ENCODE peak calls at places on chromosome 11, in nine cellular contexts. S is HTR-8/SVneo; F is dorsolateral prefrontal cortex; H is left lung; R is left ventricle myocardium inferior; W is activated T-helper 9 cell treated with anti-CD3 and anti-CD28 coated beads, Interleukin-2, amount 50 U/mL, for 16 hours; U is AG20443; J is SW480; B is NCI-H460. P is an unnamed sample.

GRCh38 chr11:125155100-125155444 is 9.5 kb upstream of the PKNOX2 start:
- DNase-seq in S (no peak), F (no peak), H (no peak), R (no peak), W (no peak), U (no peak), J (no peak), B (no peak), P (no peak)

GRCh38 chr11:120563698-120564572 is 52.4 kb downstream of the GRIK4 start:
- DNase-seq in S (no peak), F (peak; percentile 89), H (no peak), R (peak; percentile 34), W (no peak), U (no peak), J (no peak), B (no peak), P (no peak)

GRCh38 chr11:109426442-109426841 is 4.5 kb downstream of the C11orf87 start:
- DNase-seq in S (no peak), F (no peak), H (no peak), R (no peak), W (no peak), U (no peak), J (peak; percentile 5), B (no peak), P (no peak)

GRCh38 chr11:125057370-125058060 is 5.6 kb upstream of the SLC37A2 start:
- DNase-seq in S (no peak), F (no peak), H (no peak), R (no peak), W (no peak), U (no peak), J (no peak), B (no peak), P (no peak)

GRCh38 chr11:57311109-57311936 is 13.4 kb downstream of the TNKS1BP1 start:
- DNase-seq in S (peak; percentile 97), F (peak; percentile 72), H (peak; percentile 94), R (peak; percentile 92), W (peak; percentile 27), U (peak; percentile 97), J (peak; percentile 96), B (peak; percentile 81), P (peak; percentile 68)

GRCh38 chr11:75668508-75669297 is at the start of gene MAP6:
- DNase-seq in S (peak; percentile 29), F (peak; percentile 68), H (no peak), R (peak; percentile 27), W (no peak), U (peak; percentile 63), J (peak; percentile 61), B (no peak), P (no peak)

GRCh38 chr11:5689551-5689983 is at the start of gene TRIM22:
- DNase-seq in S (no peak), F (no peak), H (peak; percentile 71), R (peak; percentile 20), W (peak; percentile 31), U (peak; percentile 71), J (no peak), B (no peak), P (peak; percentile 90)

GRCh38 chr11:111229604-111230003 is 15.9 kb upstream of the POU2AF2 start:
- DNase-seq in S (no peak), F (no peak), H (no peak), R (no peak), W (no peak), U (no peak), J (no peak), B (no peak), P (no peak)

GRCh38 chr11:46679252-46680163 is 20.9 kb downstream of the ARHGAP1 start:
- DNase-seq in S (no peak), F (no peak), H (peak; percentile 25), R (peak; percentile 13), W (no peak), U (no peak), J (no peak), B (no peak), P (no peak)

GRCh38 chr11:8828580-8829358 is 82.2 kb upstream of the AKIP1 start:
- DNase-seq in S (no peak), F (no peak), H (no peak), R (no peak), W (no peak), U (no peak), J (no peak), B (no peak), P (no peak)

GRCh38 chr11:111982019-111982464 is 43.2 kb upstream of the DLAT start:
- DNase-seq in S (no peak), F (peak; percentile 52), H (peak; percentile 77), R (no peak), W (peak; percentile 20), U (peak; percentile 41), J (peak; percentile 75), B (peak; percentile 44), P (peak; percentile 19)

GRCh38 chr11:31643831-31644230 is 134.3 kb downstream of the ELP4 start:
- DNase-seq in S (no peak), F (no peak), H (no peak), R (no peak), W (no peak), U (no peak), J (no peak), B (no peak), P (no peak)

GRCh38 chr11:57391111-57391510 is 661 bp upstream of the PRG2 start:
- DNase-seq in S (no peak), F (no peak), H (no peak), R (no peak), W (no peak), U (no peak), J (no peak), B (no peak), P (no peak)

GRCh38 chr11:1305558-1306056 is 3.8 kb downstream of the TOLLIP start:
- DNase-seq in S (no peak), F (peak; percentile 28), H (no peak), R (no peak), W (no peak), U (no peak), J (no peak), B (no peak), P (no peak)

GRCh38 chr11:113192121-113192925 is 122.1 kb upstream of the TTC12 start:
- DNase-seq in S (no peak), F (no peak), H (no peak), R (no peak), W (no peak), U (no peak), J (no peak), B (no peak), P (no peak)

GRCh38 chr11:33248416-33248957 is 8.7 kb upstream of the HIPK3 start:
- DNase-seq in S (no peak), F (no peak), H (no peak), R (no peak), W (no peak), U (peak; percentile 73), J (no peak), B (no peak), P (no peak)

GRCh38 chr11:16613401-16614381 is 124.8 kb upstream of the C11orf58 start:
- DNase-seq in S (peak; percentile 85), F (peak; percentile 90), H (peak; percentile 80), R (peak; percentile 90), W (peak; percentile 36), U (peak; percentile 92), J (peak; percentile 86), B (peak; percentile 82), P (peak; percentile 34)

GRCh38 chr11:16026849-16027248 is 329.5 kb downstream of the SOX6 start:
- DNase-seq in S (no peak), F (no peak), H (no peak), R (no peak), W (no peak), U (no peak), J (no peak), B (no peak), P (no peak)

GRCh38 chr11:117818036-117818858 is 6.3 kb downstream of the FXYD2 start:
- DNase-seq in S (no peak), F (no peak), H (no peak), R (no peak), W (peak; percentile 36), U (no peak), J (peak; percentile 63), B (no peak), P (no peak)

GRCh38 chr11:74018331-74019005 is 9.6 kb upstream of the UCP3 start:
- DNase-seq in S (no peak), F (peak; percentile 75), H (peak; percentile 94), R (peak; percentile 93), W (no peak), U (peak; percentile 91), J (no peak), B (no peak), P (no peak)

GRCh38 chr11:123473941-123474668 is 44.0 kb downstream of the GRAMD1B start:
- DNase-seq in S (peak; percentile 41), F (no peak), H (no peak), R (no peak), W (no peak), U (peak; percentile 81), J (no peak), B (peak; percentile 84), P (no peak)

GRCh38 chr11:73380321-73380720 is 4.1 kb downstream of the RELT start:
- DNase-seq in S (no peak), F (no peak), H (peak; percentile 74), R (no peak), W (no peak), U (no peak), J (no peak), B (no peak), P (no peak)

GRCh38 chr11:68090287-68090686 is 30.9 kb downstream of the CHKA start:
- DNase-seq in S (no peak), F (no peak), H (no peak), R (no peak), W (no peak), U (no peak), J (no peak), B (no peak), P (no peak)